ENCODE peak calls at places on chromosome 20, in seven cellular contexts. M, Z, S, K, U, I and V are unnamed samples.
A peak's percentile ranks its signal among the peaks of the same experiment; 100 is the strongest.

GRCh38 chr20:3325864-3326263 is 81.6 kb downstream of the DNAAF9 start:
- DNase-seq in M (no peak), U (no peak), I (no peak), K (no peak), Z (no peak), S (no peak), V (no peak)

GRCh38 chr20:19932170-19932667 is 84.9 kb upstream of the NAA20 start:
- DNase-seq in S (no peak), K (no peak), U (peak; percentile 61), Z (no peak), I (no peak), M (no peak), V (no peak)

GRCh38 chr20:22303523-22303922 is 280.8 kb downstream of the FOXA2 start:
- DNase-seq in K (no peak), S (no peak), M (no peak), U (no peak), I (no peak), Z (no peak), V (no peak)

GRCh38 chr20:49790077-49790798 is 22.4 kb upstream of the SLC9A8 start:
- DNase-seq in M (no peak), Z (no peak), K (no peak), I (peak; percentile 44), U (peak; percentile 41), S (no peak), V (no peak)

GRCh38 chr20:25622049-25622448 is 1.8 kb downstream of the NANP start:
- DNase-seq in M (no peak), K (no peak), I (no peak), S (no peak), Z (no peak), U (no peak), V (no peak)

GRCh38 chr20:22241609-22242008 is 342.8 kb downstream of the FOXA2 start:
- DNase-seq in I (no peak), M (no peak), U (no peak), S (no peak), K (no peak), Z (no peak), V (no peak)

GRCh38 chr20:17334866-17335412 is 108.1 kb downstream of the PCSK2 start:
- DNase-seq in U (no peak), M (no peak), Z (no peak), K (no peak), S (peak; percentile 27), I (no peak), V (no peak)

GRCh38 chr20:1887756-1888155 is 7.5 kb upstream of the SIRPA start:
- DNase-seq in M (no peak), Z (no peak), U (no peak), I (no peak), K (no peak), S (no peak), V (no peak)

GRCh38 chr20:38057351-38057972 is 23.9 kb downstream of the RPRD1B start:
- DNase-seq in I (peak; percentile 88), M (peak; percentile 91), U (peak; percentile 81), Z (no peak), K (peak; percentile 84), S (peak; percentile 82), V (peak; percentile 71)

GRCh38 chr20:235891-236290 is 8.8 kb downstream of the DEFB129 start:
- DNase-seq in U (no peak), I (peak; percentile 27), Z (no peak), S (no peak), K (no peak), M (no peak), V (no peak)

GRCh38 chr20:761418-762381 is 6.6 kb downstream of the SLC52A3 start:
- DNase-seq in M (no peak), S (no peak), K (no peak), I (no peak), Z (no peak), U (no peak), V (no peak)

DNA sequence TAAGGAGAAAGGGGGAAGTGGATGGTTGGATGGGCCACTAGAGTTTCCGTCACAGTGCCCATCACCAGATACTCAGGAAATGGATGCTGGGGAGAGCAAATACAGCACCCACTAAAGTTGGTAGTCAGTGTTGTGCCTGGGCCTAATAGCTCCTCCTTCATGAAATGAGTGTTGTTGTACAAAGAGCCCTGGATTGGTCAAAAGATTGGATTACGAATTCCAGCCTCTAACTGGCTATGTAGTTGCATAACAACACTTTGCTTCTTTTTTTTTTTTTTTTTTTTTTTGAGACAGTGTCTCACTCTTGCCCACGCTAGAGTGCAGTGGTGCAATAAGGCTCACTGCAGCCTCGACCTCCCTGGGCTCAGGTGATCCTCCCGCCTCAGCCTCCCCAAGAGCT is 27.4 kb downstream of the KCNG1 start:
- DNase-seq in S (no peak), M (no peak), I (no peak), U (no peak), Z (no peak), K (no peak), V (no peak)
- H3K4me3 ChIP-seq in S (no peak overlapping the region), M (no peak overlapping the region), I (no peak overlapping the region), U (no peak overlapping the region), Z (no peak overlapping the region), K (no peak overlapping the region), V (no peak overlapping the region)

GRCh38 chr20:53934421-53935352 is 135.7 kb downstream of the BCAS1 start:
- DNase-seq in M (peak; percentile 60), U (peak; percentile 43), I (no peak), K (no peak), S (no peak), Z (no peak), V (no peak)
- TF ChIP-seq POLR2A in M (no peak), U (no peak), I (no peak), K (no peak), S (no peak), Z (peak; percentile 6), V (no peak)

DNA sequence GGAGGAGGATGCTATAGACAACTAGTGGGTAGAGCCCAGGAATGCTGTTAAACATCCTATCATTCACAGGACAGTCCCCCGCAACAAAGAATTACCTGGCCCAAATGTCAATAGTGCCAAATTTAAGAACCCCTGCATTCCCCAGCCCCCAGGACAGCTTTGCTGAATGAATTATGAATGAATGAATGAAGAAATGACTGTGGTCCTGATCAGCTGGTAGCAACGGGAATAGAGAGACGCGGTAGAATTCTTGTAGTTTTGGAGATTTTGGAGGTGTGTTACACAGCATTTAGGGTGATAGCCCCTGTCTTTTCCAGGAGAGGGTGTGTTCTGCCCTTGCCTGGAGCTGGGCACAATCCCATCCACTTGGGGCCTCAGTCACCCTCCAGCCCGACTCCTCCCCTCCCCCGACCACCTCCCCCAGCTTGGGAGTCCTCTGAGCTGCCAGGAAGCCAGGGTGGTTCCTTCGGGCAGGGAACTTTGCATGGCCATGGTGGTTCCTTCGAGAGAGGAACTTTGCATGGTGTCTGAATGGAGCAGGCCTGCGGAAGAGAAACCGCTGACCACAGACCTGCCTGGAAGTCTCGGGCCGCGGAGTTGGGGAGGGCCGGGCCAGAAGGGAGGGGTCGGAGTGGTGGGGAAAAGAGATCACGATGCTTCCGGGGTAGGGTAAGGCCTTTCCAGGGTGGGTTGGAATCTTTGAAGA is 1.0 kb upstream of the HCK start:
- DNase-seq in Z (no peak), M (no peak), K (no peak), S (no peak), I (peak; percentile 60), U (peak; percentile 67), V (peak; percentile 29)
- H3K4me3 ChIP-seq in Z (no peak overlapping the region), M (no peak overlapping the region), K (no peak overlapping the region), S (no peak overlapping the region), I (no peak overlapping the region), U (no peak overlapping the region), V (no peak overlapping the region)

GRCh38 chr20:63863798-63864544 is 1.1 kb upstream of the TPD52L2 start:
- DNase-seq in I (peak; percentile 90), S (peak; percentile 94), K (peak; percentile 72), U (peak; percentile 85), M (peak; percentile 93), Z (peak; percentile 64), V (peak; percentile 80)
- TF ChIP-seq POLR2A in I (peak; percentile 43), S (peak; percentile 2), K (no peak), U (no peak), M (no peak), Z (peak; percentile 46), V (no peak)

GRCh38 chr20:46402236-46402886 is 4.1 kb downstream of the ELMO2 start:
- DNase-seq in K (no peak), M (no peak), Z (no peak), I (no peak), U (no peak), S (peak; percentile 56), V (no peak)
- H3K4me3 ChIP-seq in K (no peak overlapping the region), M (no peak overlapping the region), Z (no peak overlapping the region), I (no peak overlapping the region), U (no peak overlapping the region), S (peak overlapping the region; percentile 25), V (no peak overlapping the region)

GRCh38 chr20:5119435-5120188 is at the start of gene PCNA:
- DNase-seq in K (peak; percentile 97), I (peak; percentile 97), Z (peak; percentile 91), M (peak; percentile 98), S (peak; percentile 98), U (peak; percentile 96), V (peak; percentile 96)
- TF ChIP-seq POLR2A in K (peak; percentile 96), I (peak; percentile 93), Z (peak; percentile 97), M (no peak), S (peak; percentile 80), U (peak; percentile 49), V (no peak)

DNA sequence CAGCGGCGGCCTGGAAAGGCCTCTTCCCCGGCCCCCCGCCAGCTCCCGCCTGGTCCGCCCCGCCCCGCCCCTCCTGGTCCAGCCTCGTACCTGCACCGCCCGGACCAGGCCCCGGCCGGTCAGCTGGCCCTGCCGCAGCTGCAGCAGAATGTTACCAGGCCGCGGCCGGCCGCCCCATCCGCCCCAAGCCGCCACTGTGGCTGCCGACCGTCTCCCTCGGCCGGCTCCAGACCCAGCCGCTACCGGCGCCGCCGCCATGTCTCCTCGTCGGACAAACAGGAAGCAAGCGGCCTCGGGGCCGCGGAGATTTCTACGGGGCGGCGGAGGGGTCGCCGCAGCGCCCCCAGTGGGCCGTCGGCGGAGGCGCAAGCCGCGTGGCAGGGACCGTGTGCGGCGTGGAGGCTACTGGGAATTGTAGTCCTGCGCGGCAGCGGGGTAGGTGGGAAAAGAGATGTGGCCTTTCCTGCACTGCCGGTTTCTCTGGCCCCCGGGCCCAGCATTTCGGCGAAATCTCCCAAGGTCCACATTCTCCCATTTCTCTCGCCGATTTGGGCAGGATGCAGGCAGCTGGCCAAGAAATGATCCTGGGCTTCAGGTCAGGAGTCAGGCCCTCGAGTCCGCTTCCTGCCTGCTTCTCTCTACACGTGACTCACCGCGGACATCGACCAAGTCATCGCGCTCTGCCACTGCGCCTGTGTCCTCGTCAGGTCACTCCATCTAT is at the start of gene TRPC4AP:
- DNase-seq in I (peak; percentile 92), M (peak; percentile 91), K (peak; percentile 76), Z (peak; percentile 73), S (peak; percentile 91), U (peak; percentile 91), V (peak; percentile 85)
- H3K4me3 ChIP-seq in I (peak within 1 kb of the TSS; percentile 61), M (peak within 1 kb of the TSS; percentile 95), K (peak within 1 kb of the TSS; percentile 63), Z (peak within 1 kb of the TSS; percentile 75), S (peak within 1 kb of the TSS; percentile 94), U (peak within 1 kb of the TSS; percentile 77), V (peak within 1 kb of the TSS; percentile 80)